ENCODE peak calls at places on chromosome 22, in six cellular contexts. V, X, U, B, F and Q are unnamed samples.
A peak's percentile ranks its signal among the peaks of the same experiment; 100 is the strongest.

GRCh38 chr22:50238755-50239154 is 6.1 kb downstream of the TUBGCP6 start:
- DNase-seq in V (no peak), X (no peak), U (peak; percentile 51), B (no peak), F (no peak), Q (no peak)

GRCh38 chr22:48268771-48269552 is 1506.5 kb downstream of the TBC1D22A start:
- DNase-seq in V (no peak), X (no peak), U (no peak), B (no peak), F (peak; percentile 11), Q (no peak)

GRCh38 chr22:20571531-20572007 is 64.2 kb downstream of the MED15 start:
- DNase-seq in V (no peak), X (peak; percentile 49), U (peak; percentile 67), B (peak; percentile 38), F (no peak), Q (peak; percentile 63)

GRCh38 chr22:24433001-24433867 is 5.8 kb downstream of the ADORA2A start:
- DNase-seq in V (no peak), X (no peak), U (peak; percentile 60), B (no peak), F (no peak), Q (no peak)

GRCh38 chr22:49549851-49550430 is 277.7 kb downstream of the BRD1 start:
- DNase-seq in V (no peak), X (no peak), U (peak; percentile 19), B (no peak), F (no peak), Q (no peak)

GRCh38 chr22:44451016-44451415 is 47.0 kb downstream of the RTL6 start:
- DNase-seq in V (no peak), X (no peak), U (no peak), B (no peak), F (peak; percentile 28), Q (no peak)

GRCh38 chr22:48948575-48949170 is 879.0 kb downstream of the BRD1 start:
- DNase-seq in V (no peak), X (no peak), U (no peak), B (no peak), F (peak; percentile 26), Q (no peak)

GRCh38 chr22:36461665-36462474 is 19.6 kb downstream of the TXN2 start:
- DNase-seq in V (peak; percentile 70), X (no peak), U (no peak), B (no peak), F (peak; percentile 92), Q (no peak)

GRCh38 chr22:50612715-50613221 is 12.2 kb downstream of the MAPK8IP2 start:
- DNase-seq in V (no peak), X (no peak), U (no peak), B (no peak), F (no peak), Q (no peak)

GRCh38 chr22:35835998-35836691 is 118.5 kb downstream of the APOL5 start:
- DNase-seq in V (no peak), X (no peak), U (no peak), B (no peak), F (no peak), Q (no peak)

DNA sequence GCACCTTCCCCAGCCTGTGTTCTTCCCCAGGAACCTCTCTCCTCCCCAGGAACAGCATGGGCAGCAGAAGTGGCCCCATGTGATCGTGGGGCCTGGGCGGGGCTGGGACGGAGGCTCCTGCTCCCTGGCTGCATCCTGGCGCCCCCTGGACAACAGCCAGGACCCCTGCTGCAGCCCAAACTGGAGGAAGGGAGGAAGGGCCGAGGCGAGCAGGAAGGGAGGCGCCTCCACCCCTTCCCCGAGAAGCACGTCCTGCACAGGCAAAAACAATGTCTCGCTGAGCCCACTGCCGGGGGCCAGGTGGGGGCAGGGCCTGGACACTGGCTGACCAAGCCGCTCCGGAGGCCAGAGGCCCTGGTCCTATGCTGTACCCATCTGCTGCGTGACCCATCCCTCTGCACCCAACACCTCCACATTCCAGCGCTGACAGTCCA is 15.0 kb upstream of the MFNG start:
- DNase-seq in V (no peak), X (no peak), U (no peak), B (no peak), F (no peak), Q (no peak)
- H3K4me3 ChIP-seq in V (no peak overlapping the region), X (no peak overlapping the region), U (no peak overlapping the region), B (no peak overlapping the region), F (no peak overlapping the region), Q (no peak overlapping the region)

DNA sequence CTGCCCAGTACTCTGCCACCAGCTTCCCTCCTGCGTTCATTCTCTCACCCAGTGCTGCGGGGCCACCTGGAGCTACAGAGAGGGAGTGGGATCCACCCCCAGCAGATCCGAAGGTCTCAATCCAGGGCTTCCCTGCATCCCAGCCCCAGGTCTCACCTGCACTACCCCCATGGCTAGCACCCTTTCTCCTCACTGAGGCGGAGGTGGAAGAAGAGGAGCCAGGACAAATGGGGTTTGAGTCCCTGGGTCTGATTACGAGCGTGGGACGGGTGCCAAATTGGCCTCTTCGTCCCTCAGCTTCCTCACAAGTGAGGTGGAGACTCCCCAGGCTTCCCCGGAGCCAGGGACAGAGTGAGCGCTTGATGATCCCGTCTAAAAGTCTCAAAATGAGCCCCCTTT is 64.2 kb downstream of the NFAM1 start:
- DNase-seq in V (no peak), X (no peak), U (no peak), B (no peak), F (no peak), Q (no peak)
- H3K4me3 ChIP-seq in V (peak overlapping the region; percentile 88), X (no peak overlapping the region), U (peak overlapping the region; percentile 48), B (peak overlapping the region; percentile 59), F (peak overlapping the region; percentile 75), Q (no peak overlapping the region)

GRCh38 chr22:40178417-40179409 is 988 bp downstream of the TNRC6B start:
- DNase-seq in V (no peak), X (peak; percentile 9), U (no peak), B (no peak), F (no peak), Q (peak; percentile 58)
- H3K4me3 ChIP-seq in V (peak overlapping the region; percentile 79), X (peak overlapping the region; percentile 100), U (peak overlapping the region; percentile 35), B (peak overlapping the region; percentile 70), F (peak overlapping the region; percentile 83), Q (peak overlapping the region; percentile 95)

DNA sequence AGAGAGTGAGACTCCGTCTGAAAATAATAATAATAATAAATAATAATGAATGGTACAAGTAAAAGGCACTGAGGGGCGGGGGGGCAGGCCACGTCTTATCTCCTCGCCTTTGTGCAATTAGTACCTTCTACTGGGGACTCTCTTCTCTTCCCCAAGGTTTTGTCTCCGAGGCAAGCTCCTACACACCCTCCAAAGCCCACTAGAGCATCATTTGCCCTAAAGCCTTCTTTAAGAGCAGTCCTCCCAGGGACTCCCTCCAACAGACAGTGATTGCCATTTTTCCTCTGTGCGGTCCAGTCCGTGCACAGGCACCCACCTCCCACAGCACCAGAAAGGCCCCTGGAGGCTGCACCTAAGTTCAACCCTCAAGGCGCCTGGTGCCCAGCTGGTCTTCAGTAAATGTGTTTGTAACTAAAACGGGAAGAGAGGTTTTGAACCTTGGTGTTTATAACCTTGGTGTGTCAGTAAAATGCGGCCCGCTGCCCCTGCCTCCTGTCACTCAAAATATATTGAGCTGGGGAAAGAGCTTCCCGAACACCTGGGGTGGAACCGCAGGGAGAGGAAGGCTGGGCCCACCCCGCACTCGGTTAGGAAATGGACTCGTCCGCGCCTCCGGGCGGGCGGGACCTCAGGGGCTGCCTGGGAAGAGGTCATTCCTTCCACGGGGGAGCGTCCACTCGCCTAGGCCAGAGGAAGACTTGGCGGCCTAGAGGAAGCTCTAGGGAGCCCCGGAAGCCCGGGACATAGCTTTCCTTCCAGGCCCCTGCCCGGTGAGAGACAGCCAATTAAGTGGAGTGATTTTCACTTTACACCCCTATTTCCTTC is 4.7 kb upstream of the KDELR3 start:
- DNase-seq in V (no peak), X (no peak), U (peak; percentile 74), B (no peak), F (no peak), Q (no peak)
- H3K4me3 ChIP-seq in V (no peak overlapping the region), X (no peak overlapping the region), U (no peak overlapping the region), B (no peak overlapping the region), F (no peak overlapping the region), Q (no peak overlapping the region)

GRCh38 chr22:40592352-40593113 is 44.0 kb downstream of the MRTFA start:
- DNase-seq in V (no peak), X (no peak), U (no peak), B (no peak), F (no peak), Q (peak; percentile 67)
- H3K4me3 ChIP-seq in V (no peak overlapping the region), X (no peak overlapping the region), U (no peak overlapping the region), B (no peak overlapping the region), F (no peak overlapping the region), Q (peak overlapping the region; percentile 37)

GRCh38 chr22:22534604-22535415 is 14.7 kb upstream of the ZNF280A start:
- DNase-seq in V (no peak), X (no peak), U (no peak), B (no peak), F (no peak), Q (no peak)

GRCh38 chr22:22538226-22538989 is 18.3 kb upstream of the ZNF280A start:
- DNase-seq in V (no peak), X (no peak), U (no peak), B (no peak), F (no peak), Q (no peak)

GRCh38 chr22:22536916-22537315 is 16.8 kb upstream of the ZNF280A start:
- DNase-seq in V (no peak), X (no peak), U (no peak), B (no peak), F (no peak), Q (no peak)

GRCh38 chr22:22535662-22536061 is 15.6 kb upstream of the ZNF280A start:
- DNase-seq in V (no peak), X (no peak), U (no peak), B (no peak), F (no peak), Q (no peak)

GRCh38 chr22:22536515-22536914 is 16.4 kb upstream of the ZNF280A start:
- DNase-seq in V (no peak), X (no peak), U (no peak), B (no peak), F (no peak), Q (no peak)
- H3K4me3 ChIP-seq in V (no peak overlapping the region), X (no peak overlapping the region), U (no peak overlapping the region), B (no peak overlapping the region), F (no peak overlapping the region), Q (no peak overlapping the region)

GRCh38 chr22:41123151-41123550 is 30.8 kb downstream of the EP300 start:
- DNase-seq in V (no peak), X (no peak), U (no peak), B (no peak), F (no peak), Q (no peak)
- H3K4me3 ChIP-seq in V (no peak overlapping the region), X (no peak overlapping the region), U (no peak overlapping the region), B (no peak overlapping the region), F (no peak overlapping the region), Q (no peak overlapping the region)

GRCh38 chr22:30541979-30542810 is 4.3 kb downstream of the SEC14L6 start:
- DNase-seq in V (no peak), X (no peak), U (no peak), B (no peak), F (no peak), Q (no peak)
- H3K4me3 ChIP-seq in V (peak overlapping the region; percentile 67), X (no peak overlapping the region), U (peak overlapping the region; percentile 9), B (no peak overlapping the region), F (peak overlapping the region; percentile 68), Q (no peak overlapping the region)

GRCh38 chr22:31631381-31631780 is 30.6 kb downstream of the PISD start:
- DNase-seq in V (no peak), X (no peak), U (no peak), B (no peak), F (no peak), Q (no peak)
- H3K4me3 ChIP-seq in V (peak overlapping the region; percentile 95), X (peak overlapping the region; percentile 24), U (no peak overlapping the region), B (peak overlapping the region; percentile 71), F (peak overlapping the region; percentile 96), Q (peak overlapping the region; percentile 67)

GRCh38 chr22:46076651-46077339 is 73.5 kb upstream of the PPARA start:
- DNase-seq in V (no peak), X (no peak), U (peak; percentile 81), B (no peak), F (peak; percentile 82), Q (no peak)
- H3K4me3 ChIP-seq in V (peak overlapping the region; percentile 86), X (no peak overlapping the region), U (peak overlapping the region; percentile 8), B (no peak overlapping the region), F (peak overlapping the region; percentile 96), Q (no peak overlapping the region)